ENCODE peak calls at places on chromosome 17, in eight cellular contexts. M is thyroid gland, P is tibial nerve, C is heart left ventricle, Z is transverse colon, K is upper lobe of left lung, W is prostate gland, F is stomach. D is an unnamed sample.

GRCh38 chr17:79989106-79989835 is 46.4 kb downstream of the TBC1D16 start:
- DNase-seq in P (no peak), M (no peak), W (no peak), F (no peak), K (no peak), C (peak; percentile 33), Z (no peak), D (no peak)

GRCh38 chr17:67139784-67140665 is 95.7 kb downstream of the CACNG1 start:
- DNase-seq in W (no peak), C (no peak), Z (no peak), K (no peak), P (no peak), M (no peak), F (no peak), D (no peak)

GRCh38 chr17:28552201-28552999 is at the start of gene UNC119:
- DNase-seq in Z (peak; percentile 87), C (peak; percentile 90), W (peak; percentile 73), P (peak; percentile 51), F (peak; percentile 85), M (peak; percentile 81), K (peak; percentile 97), D (peak; percentile 94)

GRCh38 chr17:63956296-63956920 is 16.3 kb downstream of the SCN4A start:
- DNase-seq in W (no peak), M (no peak), Z (no peak), F (no peak), C (no peak), K (no peak), P (no peak), D (no peak)

GRCh38 chr17:30278032-30278431 is 13.7 kb downstream of the BLMH start:
- DNase-seq in C (no peak), Z (no peak), P (no peak), W (no peak), F (peak; percentile 28), K (no peak), M (peak; percentile 34), D (no peak)

GRCh38 chr17:79956853-79957252 is 78.8 kb downstream of the TBC1D16 start:
- DNase-seq in F (no peak), Z (no peak), P (no peak), W (no peak), M (no peak), C (no peak), K (no peak), D (peak; percentile 62)

GRCh38 chr17:58525239-58525638 is 10.8 kb upstream of the MTMR4 start:
- DNase-seq in K (no peak), W (no peak), P (no peak), Z (peak; percentile 33), C (peak; percentile 76), F (no peak), M (no peak), D (no peak)

GRCh38 chr17:45370949-45371413 is 54.2 kb upstream of the MAP3K14 start:
- DNase-seq in K (no peak), W (no peak), C (no peak), P (peak; percentile 3), Z (no peak), M (no peak), F (no peak), D (no peak)

GRCh38 chr17:82734987-82735866 is at the start of gene FN3K:
- DNase-seq in P (peak; percentile 57), F (peak; percentile 74), C (peak; percentile 80), M (peak; percentile 65), W (peak; percentile 40), Z (peak; percentile 73), K (peak; percentile 94), D (no peak)

GRCh38 chr17:40582328-40582901 is 17.1 kb upstream of the CCR7 start:
- DNase-seq in P (no peak), F (peak; percentile 59), W (peak; percentile 83), C (peak; percentile 86), Z (peak; percentile 67), K (peak; percentile 37), M (peak; percentile 53), D (peak; percentile 93)

GRCh38 chr17:58280480-58281217 is at the start of gene MPO:
- DNase-seq in Z (no peak), P (no peak), M (no peak), C (no peak), K (no peak), F (no peak), W (no peak), D (no peak)

GRCh38 chr17:75318211-75318610 is 29.0 kb upstream of the SLC25A19 start:
- DNase-seq in W (no peak), M (no peak), F (peak; percentile 69), K (no peak), P (no peak), Z (no peak), C (no peak), D (no peak)

GRCh38 chr17:77441130-77441920 is 300.6 kb downstream of the SEC14L1 start:
- DNase-seq in P (no peak), C (no peak), W (no peak), K (no peak), F (no peak), Z (peak; percentile 57), M (no peak), D (no peak)

GRCh38 chr17:19003966-19004600 is 481 bp downstream of the FAM83G start:
- DNase-seq in Z (peak; percentile 75), F (peak; percentile 59), C (no peak), M (peak; percentile 61), W (no peak), K (peak; percentile 89), P (no peak), D (no peak)

GRCh38 chr17:32265192-32265895 is at the start of gene RHBDL3:
- DNase-seq in W (no peak), P (no peak), M (no peak), Z (peak; percentile 28), C (no peak), K (peak; percentile 90), F (peak; percentile 32), D (no peak)

GRCh38 chr17:32483451-32484019 is 3.3 kb upstream of the CDK5R1 start:
- DNase-seq in C (peak; percentile 80), Z (no peak), W (peak; percentile 36), M (peak; percentile 59), K (peak; percentile 65), F (peak; percentile 42), P (peak; percentile 56), D (no peak)

GRCh38 chr17:77424585-77425344 is 284.0 kb downstream of the SEC14L1 start:
- DNase-seq in Z (peak; percentile 86), K (peak; percentile 92), P (peak; percentile 89), C (peak; percentile 97), M (peak; percentile 92), F (peak; percentile 72), W (no peak), D (peak; percentile 83)

GRCh38 chr17:80845863-80846671 is 145.6 kb upstream of the CHMP6 start:
- DNase-seq in P (no peak), K (peak; percentile 77), C (peak; percentile 36), Z (peak; percentile 53), F (no peak), W (no peak), M (no peak), D (peak; percentile 68)

GRCh38 chr17:79808763-79809529 is 12.1 kb upstream of the CBX8 start:
- DNase-seq in M (peak; percentile 59), F (peak; percentile 66), W (peak; percentile 67), P (no peak), Z (peak; percentile 57), K (peak; percentile 36), C (no peak), D (no peak)

GRCh38 chr17:61862975-61863800 is at the start of gene BRIP1:
- DNase-seq in P (peak; percentile 82), K (peak; percentile 87), W (peak; percentile 91), Z (peak; percentile 92), C (peak; percentile 93), M (peak; percentile 92), F (peak; percentile 91), D (peak; percentile 98)
- TF ChIP-seq POLR2A in P (no peak), K (no peak), W (peak; percentile 20), Z (peak; percentile 53), C (no peak), M (no peak), F (no peak), D (no peak)

DNA sequence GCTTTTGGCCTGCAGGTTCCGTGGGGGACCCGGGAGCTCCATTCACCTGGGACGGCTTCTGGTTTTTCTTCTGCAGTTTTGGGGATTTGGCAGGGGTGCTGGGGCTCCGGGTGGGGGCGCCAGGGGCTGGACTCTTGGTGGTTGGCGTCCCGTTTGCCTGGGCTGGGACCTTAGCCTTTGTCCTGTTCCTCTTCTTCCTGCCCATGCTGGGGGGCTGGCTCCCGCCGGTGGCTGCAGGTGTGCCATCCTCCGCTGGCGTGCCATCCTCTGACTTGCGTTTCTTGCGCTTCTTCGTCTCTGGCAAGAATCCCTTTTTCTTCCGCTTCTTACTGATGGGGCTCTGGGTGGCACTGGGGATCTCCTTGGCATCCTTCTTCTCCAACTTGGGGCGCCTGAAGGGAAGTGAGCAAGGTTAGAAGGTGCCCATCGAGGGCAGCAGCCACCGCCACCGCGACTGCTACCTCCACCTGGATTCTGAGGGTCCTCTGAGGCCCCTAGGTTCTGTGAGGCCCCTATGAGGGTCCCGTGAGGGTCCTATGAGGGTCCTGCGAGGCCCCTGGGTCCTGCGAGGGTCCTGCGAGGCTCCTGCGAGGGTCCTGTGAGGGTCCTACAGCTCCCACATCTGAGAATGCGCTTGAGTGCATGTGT is 15.5 kb downstream of the MYBBP1A start:
- DNase-seq in M (no peak), C (no peak), W (no peak), P (no peak), K (peak; percentile 62), Z (no peak), F (no peak), D (peak; percentile 85)
- TF ChIP-seq CTCF in M (no peak), C (no peak), W (no peak), P (no peak), K (no peak), Z (no peak), F (no peak), D (no peak)

GRCh38 chr17:1711804-1712203 is 1.6 kb upstream of the TLCD2 start:
- DNase-seq in Z (no peak), K (no peak), P (no peak), C (no peak), W (no peak), M (no peak), F (no peak), D (no peak)

GRCh38 chr17:1709403-1709891 is 730 bp downstream of the TLCD2 start:
- DNase-seq in W (no peak), C (no peak), K (no peak), P (no peak), Z (no peak), F (no peak), M (no peak), D (no peak)

GRCh38 chr17:1709971-1710806 is at the start of gene TLCD2:
- DNase-seq in M (peak; percentile 69), F (peak; percentile 80), K (peak; percentile 94), Z (peak; percentile 94), C (peak; percentile 84), P (peak; percentile 59), W (peak; percentile 71), D (peak; percentile 95)

GRCh38 chr17:1712271-1712670 is 2.1 kb upstream of the TLCD2 start:
- DNase-seq in K (no peak), M (no peak), P (no peak), Z (no peak), F (no peak), W (no peak), C (no peak), D (no peak)

GRCh38 chr17:1710807-1711553 is 803 bp upstream of the TLCD2 start:
- DNase-seq in M (peak; percentile 37), F (no peak), K (no peak), Z (no peak), P (no peak), C (no peak), W (no peak), D (no peak)
- TF ChIP-seq POLR2A in M (no peak), F (no peak), K (no peak), Z (no peak), P (no peak), C (no peak), W (no peak), D (no peak)

GRCh38 chr17:7133424-7133823 is 18.8 kb upstream of the ASGR2 start:
- DNase-seq in K (no peak), C (peak; percentile 71), P (no peak), Z (peak; percentile 32), M (peak; percentile 40), F (no peak), W (no peak), D (no peak)
- TF ChIP-seq CTCF in K (no peak), C (peak; percentile 27), P (no peak), Z (no peak), M (peak; percentile 21), F (no peak), W (no peak), D (no peak)

D was measured in lower leg skin.